ENCODE peak calls at places on chromosomes 7 and 10, in eight cellular contexts. One of them, this sample, is unnamed.
A peak's percentile ranks its signal among the peaks of the same experiment; 100 is the strongest.

GRCh38 chr7:76065016-76065612 is 17.2 kb downstream of the MDH2 start:
- DNase-seq in IMR-90: no peak
- DNase-seq in SJSA1: no peak
- DNase-seq in GM13976: peak; percentile 20
- DNase-seq in neuronal stem cell: no peak
- DNase-seq in activated T-helper 9 cell treated with anti-CD3 and anti-CD28 coated beads, Interleukin-2, amount 50 U/mL, for 16 hours: no peak
- DNase-seq in astrocyte: no peak
- DNase-seq in NCI-H526: no peak
- DNase-seq in this sample: peak; percentile 8

GRCh38 chr10:62112325-62112724 is 156.3 kb downstream of the RTKN2 start:
- DNase-seq in IMR-90: no peak
- DNase-seq in SJSA1: peak; percentile 39
- DNase-seq in GM13976: no peak
- DNase-seq in neuronal stem cell: no peak
- DNase-seq in activated T-helper 9 cell treated with anti-CD3 and anti-CD28 coated beads, Interleukin-2, amount 50 U/mL, for 16 hours: no peak
- DNase-seq in astrocyte: no peak
- DNase-seq in NCI-H526: no peak
- DNase-seq in this sample: no peak

GRCh38 chr10:71220689-71221540 is 8.5 kb downstream of the UNC5B start:
- DNase-seq in IMR-90: no peak
- DNase-seq in SJSA1: no peak
- DNase-seq in GM13976: peak; percentile 11
- DNase-seq in neuronal stem cell: no peak
- DNase-seq in activated T-helper 9 cell treated with anti-CD3 and anti-CD28 coated beads, Interleukin-2, amount 50 U/mL, for 16 hours: no peak
- DNase-seq in astrocyte: no peak
- DNase-seq in NCI-H526: no peak
- DNase-seq in this sample: no peak

GRCh38 chr7:50584793-50585399 is 19.7 kb upstream of the DDC start:
- DNase-seq in IMR-90: no peak
- DNase-seq in SJSA1: no peak
- DNase-seq in GM13976: no peak
- DNase-seq in neuronal stem cell: no peak
- DNase-seq in activated T-helper 9 cell treated with anti-CD3 and anti-CD28 coated beads, Interleukin-2, amount 50 U/mL, for 16 hours: no peak
- DNase-seq in astrocyte: no peak
- DNase-seq in NCI-H526: no peak
- DNase-seq in this sample: no peak

GRCh38 chr10:81270051-81270450 is 604.9 kb upstream of the NRG3 start:
- DNase-seq in IMR-90: no peak
- DNase-seq in SJSA1: no peak
- DNase-seq in GM13976: no peak
- DNase-seq in neuronal stem cell: no peak
- DNase-seq in activated T-helper 9 cell treated with anti-CD3 and anti-CD28 coated beads, Interleukin-2, amount 50 U/mL, for 16 hours: no peak
- DNase-seq in astrocyte: no peak
- DNase-seq in NCI-H526: no peak
- DNase-seq in this sample: no peak

GRCh38 chr7:98870071-98870651 is 347 bp upstream of the TMEM130 start:
- DNase-seq in IMR-90: peak; percentile 50
- DNase-seq in SJSA1: peak; percentile 33
- DNase-seq in GM13976: peak; percentile 76
- DNase-seq in neuronal stem cell: peak; percentile 52
- DNase-seq in activated T-helper 9 cell treated with anti-CD3 and anti-CD28 coated beads, Interleukin-2, amount 50 U/mL, for 16 hours: peak; percentile 62
- DNase-seq in astrocyte: peak; percentile 47
- DNase-seq in NCI-H526: peak; percentile 25
- DNase-seq in this sample: peak; percentile 73

GRCh38 chr7:75739796-75740672 is 1.3 kb upstream of the HIP1 start:
- DNase-seq in IMR-90: peak; percentile 62
- DNase-seq in SJSA1: no peak
- DNase-seq in GM13976: no peak
- DNase-seq in neuronal stem cell: peak; percentile 20
- DNase-seq in activated T-helper 9 cell treated with anti-CD3 and anti-CD28 coated beads, Interleukin-2, amount 50 U/mL, for 16 hours: no peak
- DNase-seq in astrocyte: peak; percentile 44
- DNase-seq in NCI-H526: peak; percentile 21
- DNase-seq in this sample: no peak

GRCh38 chr7:1925349-1925748 is 255.3 kb downstream of the ELFN1 start:
- DNase-seq in IMR-90: no peak
- DNase-seq in SJSA1: no peak
- DNase-seq in GM13976: no peak
- DNase-seq in neuronal stem cell: no peak
- DNase-seq in activated T-helper 9 cell treated with anti-CD3 and anti-CD28 coated beads, Interleukin-2, amount 50 U/mL, for 16 hours: no peak
- DNase-seq in astrocyte: no peak
- DNase-seq in NCI-H526: no peak
- DNase-seq in this sample: no peak